ENCODE peak calls at places on chromosomes 5 and 9, in six cellular contexts. Z, T, E, S, L and I are unnamed samples.

GRCh38 chr9:87111010-87111409 is 163.7 kb upstream of the GAS1 start:
- DNase-seq in Z (no peak), T (no peak), E (no peak), S (no peak), L (no peak), I (no peak)

GRCh38 chr5:154325566-154325965 is 120.2 kb upstream of the SAP30L start:
- DNase-seq in Z (no peak), T (no peak), E (no peak), S (no peak), L (no peak), I (no peak)

GRCh38 chr5:173639-174600 is 17.4 kb upstream of the LRRC14B start:
- DNase-seq in Z (no peak), T (no peak), E (no peak), S (no peak), L (peak), I (no peak)

GRCh38 chr9:121269030-121269887 is 1.3 kb downstream of the GSN start:
- DNase-seq in Z (no peak), T (peak), E (peak), S (no peak), L (no peak), I (peak)

GRCh38 chr9:112443200-112443599 is 43.4 kb upstream of the KIAA1958 start:
- DNase-seq in Z (peak), T (no peak), E (no peak), S (no peak), L (no peak), I (no peak)

GRCh38 chr5:101678494-101679193 is 617.4 kb downstream of the SLCO4C1 start:
- DNase-seq in Z (peak), T (peak), E (peak), S (peak), L (no peak), I (peak)

GRCh38 chr5:179127136-179128040 is 67.2 kb downstream of the ZNF354C start:
- DNase-seq in Z (no peak), T (no peak), E (no peak), S (no peak), L (peak), I (no peak)

GRCh38 chr5:67240846-67241245 is 44.2 kb upstream of the CD180 start:
- DNase-seq in Z (no peak), T (no peak), E (no peak), S (no peak), L (no peak), I (no peak)

GRCh38 chr9:18906656-18907395 is 126.2 kb downstream of the SAXO1 start:
- DNase-seq in Z (no peak), T (no peak), E (no peak), S (no peak), L (peak), I (no peak)

GRCh38 chr9:13358128-13358527 is 78.6 kb upstream of the MPDZ start:
- DNase-seq in Z (no peak), T (no peak), E (no peak), S (no peak), L (no peak), I (no peak)

GRCh38 chr9:133238272-133238850 is 29.3 kb upstream of the OBP2B start:
- DNase-seq in Z (peak), T (peak), E (peak), S (peak), L (peak), I (peak)

GRCh38 chr9:134289241-134289875 is 36.9 kb upstream of the RXRA start:
- DNase-seq in Z (no peak), T (no peak), E (no peak), S (peak), L (no peak), I (no peak)

GRCh38 chr9:99737649-99738048 is 84.0 kb upstream of the NR4A3 start:
- DNase-seq in Z (no peak), T (no peak), E (no peak), S (no peak), L (no peak), I (no peak)

GRCh38 chr5:172414618-172415599 is 39.4 kb downstream of the SH3PXD2B start:
- DNase-seq in Z (peak), T (peak), E (peak), S (no peak), L (no peak), I (no peak)

GRCh38 chr9:37085233-37085632 is 35.1 kb upstream of the ZCCHC7 start:
- DNase-seq in Z (no peak), T (no peak), E (no peak), S (no peak), L (no peak), I (no peak)

GRCh38 chr5:180423133-180423532 is 70.0 kb upstream of the GFPT2 start:
- DNase-seq in Z (no peak), T (no peak), E (no peak), S (no peak), L (no peak), I (no peak)

GRCh38 chr9:121023064-121023463 is 27.0 kb downstream of the C5 start:
- DNase-seq in Z (peak), T (no peak), E (no peak), S (peak), L (no peak), I (no peak)

GRCh38 chr9:72674961-72675360 is 153.6 kb downstream of the TMC1 start:
- DNase-seq in Z (no peak), T (no peak), E (no peak), S (no peak), L (no peak), I (no peak)

GRCh38 chr9:114282104-114282485 is 40.8 kb upstream of the ORM1 start:
- DNase-seq in Z (no peak), T (no peak), E (no peak), S (no peak), L (no peak), I (no peak)

GRCh38 chr9:127455299-127455992 is 4.1 kb downstream of the LRSAM1 start:
- DNase-seq in Z (no peak), T (no peak), E (peak), S (no peak), L (no peak), I (peak)

GRCh38 chr5:176536132-176536901 is 885 bp downstream of the RNF44 start:
- DNase-seq in Z (peak), T (peak), E (peak), S (peak), L (peak), I (peak)

GRCh38 chr5:53334431-53334941 is 145.9 kb upstream of the FST start:
- DNase-seq in Z (no peak), T (no peak), E (no peak), S (no peak), L (no peak), I (no peak)
- TF ChIP-seq EP300 in Z (no peak), T (no peak), E (no peak), S (peak), L (no peak), I (no peak)

GRCh38 chr5:140791111-140791510 is 3.5 kb upstream of the PCDHA2 start:
- DNase-seq in Z (no peak), T (no peak), E (no peak), S (no peak), L (no peak), I (no peak)

GRCh38 chr5:140800816-140801493 is at the start of gene PCDHA3:
- DNase-seq in Z (peak), T (no peak), E (no peak), S (no peak), L (peak), I (no peak)

GRCh38 chr5:140794594-140795258 is at the start of gene PCDHA2:
- DNase-seq in Z (no peak), T (no peak), E (no peak), S (no peak), L (peak), I (no peak)

GRCh38 chr5:140796718-140797095 is 2.1 kb downstream of the PCDHA2 start:
- DNase-seq in Z (no peak), T (no peak), E (no peak), S (no peak), L (peak), I (no peak)

DNA sequence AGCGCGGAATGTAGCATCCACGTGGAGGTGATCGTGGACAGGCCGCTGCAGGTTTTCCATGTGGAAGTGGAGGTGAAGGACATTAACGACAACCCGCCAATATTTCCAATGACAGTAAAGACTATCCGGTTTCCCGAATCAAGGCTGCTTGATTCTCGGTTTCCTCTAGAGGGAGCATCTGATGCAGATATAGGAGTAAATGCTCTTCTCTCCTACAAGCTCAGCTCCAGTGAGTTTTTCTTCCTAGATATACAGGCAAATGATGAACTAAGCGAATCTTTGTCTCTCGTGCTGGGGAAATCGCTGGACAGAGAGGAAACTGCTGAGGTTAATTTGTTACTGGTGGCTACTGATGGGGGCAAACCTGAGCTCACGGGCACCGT is 598 bp downstream of the PCDHA2 start:
- DNase-seq in Z (no peak), T (no peak), E (no peak), S (no peak), L (no peak), I (no peak)
- TF ChIP-seq CTCF in Z (no peak), T (no peak), E (no peak), S (no peak), L (no peak), I (no peak)

DNA sequence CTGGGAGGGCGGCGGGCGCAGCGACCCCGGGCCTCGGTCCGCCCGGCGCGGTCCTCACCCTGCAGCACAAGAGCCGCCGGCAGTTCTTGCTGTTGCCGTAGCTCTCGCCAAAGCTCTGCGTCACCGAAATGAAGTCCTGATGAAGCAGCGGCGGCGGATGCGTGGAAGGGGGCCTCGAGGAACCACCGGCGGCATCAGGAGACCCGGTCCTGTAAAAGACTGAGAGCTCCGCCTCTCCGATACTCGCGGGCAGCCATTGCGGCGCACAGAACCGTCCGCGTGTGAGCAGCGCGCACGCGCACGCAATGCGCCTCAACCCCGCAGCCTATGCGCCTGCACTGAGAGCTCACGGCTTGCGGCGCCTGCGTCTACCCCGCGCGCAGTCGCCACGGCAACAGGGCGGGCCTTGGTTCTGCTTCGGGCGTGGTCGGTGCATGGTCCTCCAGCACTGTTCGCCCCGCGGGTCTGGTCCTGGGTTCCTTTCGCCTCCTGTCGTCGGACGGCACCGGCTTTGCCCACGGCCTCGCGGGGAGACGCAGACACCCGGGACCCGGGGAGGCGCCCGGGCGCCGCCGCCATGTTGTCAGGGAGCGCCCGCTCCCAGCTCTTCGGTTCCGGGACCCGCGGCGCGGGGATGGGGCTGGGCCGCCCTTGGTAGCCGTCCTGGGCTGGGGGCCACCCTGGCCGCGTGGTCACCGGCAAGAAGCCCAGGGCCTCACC is 9.3 kb upstream of the GRIN1 start:
- DNase-seq in Z (peak), T (peak), E (peak), S (peak), L (peak), I (peak)
- TF ChIP-seq POLR2AphosphoS5 in Z (peak), T (peak), E (peak), S (peak), L (peak), I (peak)

DNA sequence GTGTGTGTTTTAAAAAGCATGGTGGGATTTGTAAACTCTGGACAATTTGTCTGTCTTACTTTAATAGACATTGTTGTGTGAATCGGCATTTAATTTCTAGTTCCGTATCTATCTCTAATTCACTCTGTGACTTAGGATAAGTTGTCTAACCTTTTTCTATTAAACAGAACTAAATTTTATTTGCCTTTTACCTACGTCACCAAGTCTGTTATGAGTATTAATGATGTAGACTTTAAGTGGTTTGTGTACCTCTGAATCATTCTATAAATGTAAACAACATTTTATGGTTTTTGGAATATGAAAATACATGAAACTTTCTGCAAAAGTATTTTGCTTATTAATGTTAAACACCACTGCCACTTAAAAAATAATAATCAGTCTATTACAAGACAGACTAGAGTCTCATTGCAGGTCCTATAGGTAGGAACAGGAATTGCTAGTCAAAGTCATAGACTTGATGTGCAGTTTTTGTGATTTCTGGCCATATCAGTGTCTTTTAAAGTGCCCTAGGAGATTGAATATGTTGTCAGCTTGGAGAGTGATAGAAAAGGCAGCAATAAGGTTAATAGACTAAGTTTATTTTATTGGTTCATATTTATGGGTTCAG is 5.6 kb downstream of the RBM27 start:
- DNase-seq in Z (no peak), T (no peak), E (no peak), S (peak), L (no peak), I (no peak)
- TF ChIP-seq EP300 in Z (no peak), T (no peak), E (no peak), S (no peak), L (no peak), I (no peak)